ENCODE peak calls at places on chromosome 10, in ten cellular contexts. N is trophoblast cell, R is GM23248, D is PC-3, X is MM.1S, W is mesendoderm, T is SK-N-SH, O is fibroblast of lung, M is endothelial cell of umbilical vein, I is mammary epithelial cell. K is an unnamed sample.

GRCh38 chr10:131180941-131181855 is 130.3 kb downstream of the TCERG1L start:
- DNase-seq in T (no peak), M (no peak), D (no peak), I (no peak), W (peak; percentile 51), X (no peak), R (no peak), O (no peak), N (no peak), K (no peak)

GRCh38 chr10:31932838-31933237 is 4.2 kb upstream of the ARHGAP12 start:
- DNase-seq in I (peak; percentile 44), M (no peak), N (no peak), W (no peak), X (no peak), O (no peak), T (no peak), D (peak; percentile 44), R (peak; percentile 38), K (no peak)

GRCh38 chr10:127649642-127650041 is 87.3 kb upstream of the FOXI2 start:
- DNase-seq in X (no peak), D (peak; percentile 13), N (peak; percentile 23), T (peak; percentile 1), M (peak; percentile 4), R (peak; percentile 1), I (no peak), O (no peak), W (peak; percentile 78), K (no peak)

GRCh38 chr10:61628199-61628874 is 34.4 kb upstream of the CABCOCO1 start:
- DNase-seq in X (no peak), M (no peak), O (peak; percentile 81), T (no peak), D (peak; percentile 83), N (peak; percentile 94), W (no peak), I (peak; percentile 24), R (peak; percentile 68), K (peak; percentile 73)

GRCh38 chr10:118754556-118755423 is at the start of gene CACUL1:
- DNase-seq in X (peak; percentile 99), T (peak; percentile 100), W (peak; percentile 100), M (peak; percentile 100), O (peak; percentile 100), I (peak; percentile 99), N (peak; percentile 100), R (peak; percentile 100), D (peak; percentile 97), K (peak; percentile 99)

GRCh38 chr10:77639756-77640155 is 2.1 kb upstream of the KCNMA1 start:
- DNase-seq in D (no peak), M (no peak), R (no peak), W (no peak), X (no peak), T (no peak), I (no peak), O (no peak), N (no peak), K (no peak)

GRCh38 chr10:101237080-101237817 is 8.0 kb upstream of the LBX1 start:
- DNase-seq in N (no peak), I (no peak), D (no peak), W (peak; percentile 67), O (no peak), T (no peak), X (no peak), R (no peak), M (peak; percentile 35), K (peak; percentile 2)

GRCh38 chr10:118958984-118959916 is 70.3 kb upstream of the NANOS1 start:
- DNase-seq in M (no peak), I (peak; percentile 57), W (peak; percentile 74), D (peak; percentile 79), O (peak; percentile 80), X (no peak), N (peak; percentile 85), R (peak; percentile 70), T (no peak), K (peak; percentile 36)

GRCh38 chr10:3805791-3806381 is 20.9 kb upstream of the KLF6 start:
- DNase-seq in D (peak; percentile 77), W (peak; percentile 98), O (peak; percentile 75), X (peak; percentile 95), I (peak; percentile 90), M (peak; percentile 96), N (peak; percentile 96), R (peak; percentile 93), T (no peak), K (peak; percentile 83)

GRCh38 chr10:126092806-126093205 is 196.4 kb downstream of the FANK1 start:
- DNase-seq in I (no peak), X (no peak), D (peak; percentile 48), O (no peak), W (no peak), M (no peak), T (no peak), R (peak; percentile 57), N (peak; percentile 31), K (peak; percentile 90)

GRCh38 chr10:6163364-6164270 is 39.1 kb upstream of the PFKFB3 start:
- DNase-seq in M (peak; percentile 86), R (peak; percentile 97), T (peak; percentile 92), X (peak; percentile 94), N (peak; percentile 90), I (peak; percentile 81), O (peak; percentile 88), W (peak; percentile 87), D (peak; percentile 75), K (peak; percentile 66)

GRCh38 chr10:45001382-45002148 is 842 bp downstream of the ZNF22 start:
- DNase-seq in O (peak; percentile 75), I (peak; percentile 78), N (peak; percentile 57), X (peak; percentile 75), D (peak; percentile 84), T (peak; percentile 79), R (peak; percentile 82), M (peak; percentile 94), W (peak; percentile 69), K (peak; percentile 76)

GRCh38 chr10:98028168-98028770 is 2.2 kb downstream of the CRTAC1 start:
- DNase-seq in D (peak; percentile 25), X (peak; percentile 73), N (peak; percentile 45), T (peak; percentile 75), M (peak; percentile 37), I (no peak), R (peak; percentile 52), W (peak; percentile 89), O (peak; percentile 40), K (no peak)

GRCh38 chr10:24920907-24921881 is 31.2 kb downstream of the PRTFDC1 start:
- DNase-seq in N (peak; percentile 39), D (peak; percentile 73), W (peak; percentile 88), T (peak; percentile 4), O (peak; percentile 98), R (peak; percentile 98), M (peak; percentile 93), I (peak; percentile 86), X (no peak), K (peak; percentile 98)

GRCh38 chr10:71840177-71840711 is 10.8 kb downstream of the PSAP start:
- DNase-seq in N (peak; percentile 100), R (peak; percentile 91), X (no peak), D (peak; percentile 24), I (peak; percentile 88), M (peak; percentile 63), T (peak; percentile 81), O (peak; percentile 91), W (peak; percentile 99), K (peak; percentile 98)

GRCh38 chr10:122530177-122530576 is 30.4 kb upstream of the DMBT1 start:
- DNase-seq in D (no peak), N (no peak), R (no peak), W (no peak), I (no peak), X (no peak), M (peak; percentile 85), T (no peak), O (no peak), K (no peak)

GRCh38 chr10:127228195-127228785 is 31.9 kb upstream of the INSYN2A start:
- DNase-seq in W (peak; percentile 7), N (no peak), M (no peak), X (no peak), T (no peak), I (no peak), O (peak; percentile 14), D (no peak), R (peak; percentile 62), K (no peak)

GRCh38 chr10:114615600-114616007 is 42.5 kb downstream of the ABLIM1 start:
- DNase-seq in M (no peak), W (no peak), I (peak; percentile 67), O (no peak), X (peak; percentile 88), R (no peak), D (no peak), N (no peak), T (no peak), K (no peak)

DNA sequence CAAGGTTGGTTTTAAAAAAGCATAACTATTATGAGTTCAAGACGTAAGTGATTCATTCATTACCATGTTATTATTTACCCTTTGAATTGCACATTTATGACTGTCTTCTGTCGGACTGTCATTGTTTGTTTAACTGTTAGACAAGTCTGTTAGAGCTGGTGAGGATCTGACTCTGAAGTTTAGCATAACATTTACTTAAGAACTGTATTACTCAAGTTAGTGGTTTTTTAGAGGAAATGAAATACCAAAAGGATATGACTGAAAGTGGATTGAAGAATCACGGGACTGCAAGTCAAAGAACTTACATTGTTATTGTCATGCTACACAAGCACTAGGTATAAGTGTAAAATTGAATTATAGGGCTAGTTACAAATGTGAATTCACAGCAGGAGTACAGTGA is 2.2 kb downstream of the CSGALNACT2 start:
- DNase-seq in T (no peak), I (peak; percentile 92), W (no peak), M (peak; percentile 88), N (peak; percentile 33), X (peak; percentile 69), R (peak; percentile 89), D (peak; percentile 97), O (peak; percentile 89), K (peak; percentile 89)
- H3K9ac ChIP-seq in T (no peak overlapping the region), I (no peak overlapping the region), W (no peak overlapping the region), M (no peak overlapping the region), N (no peak overlapping the region), X (peak overlapping the region; percentile 26), R (no peak overlapping the region), D (no peak overlapping the region), O (no peak overlapping the region), K (no peak overlapping the region)

GRCh38 chr10:1050555-1050954 is 1.6 kb upstream of the IDI1 start:
- DNase-seq in M (no peak), I (peak; percentile 51), X (peak; percentile 80), D (peak; percentile 7), W (peak; percentile 73), R (peak; percentile 24), O (no peak), N (peak; percentile 51), T (no peak), K (no peak)
- H3K4me3 ChIP-seq in M (no peak overlapping the region), I (peak overlapping the region; percentile 92), X (peak overlapping the region; percentile 99), D (peak overlapping the region; percentile 93), W (no peak overlapping the region), R (peak overlapping the region; percentile 91), O (peak overlapping the region; percentile 88), N (peak overlapping the region; percentile 63), T (peak overlapping the region; percentile 92), K (peak overlapping the region; percentile 99)

GRCh38 chr10:70060389-70060788 is 7.7 kb downstream of the MACROH2A2 start:
- DNase-seq in T (no peak), I (no peak), N (no peak), X (no peak), M (no peak), D (no peak), W (no peak), R (no peak), O (no peak), K (no peak)
- H3K79me2 ChIP-seq in T (peaks cover 29% of the 10 kb centered on the region), I (peaks cover 13% of the 10 kb centered on the region), N (no peaks in the 10 kb centered on the region), X (no peaks in the 10 kb centered on the region), M (no peaks in the 10 kb centered on the region), D (peaks cover 26% of the 10 kb centered on the region), W (peaks cover 23% of the 10 kb centered on the region), R (no peaks in the 10 kb centered on the region), O (no peaks in the 10 kb centered on the region), K (peaks cover 21% of the 10 kb centered on the region)

DNA sequence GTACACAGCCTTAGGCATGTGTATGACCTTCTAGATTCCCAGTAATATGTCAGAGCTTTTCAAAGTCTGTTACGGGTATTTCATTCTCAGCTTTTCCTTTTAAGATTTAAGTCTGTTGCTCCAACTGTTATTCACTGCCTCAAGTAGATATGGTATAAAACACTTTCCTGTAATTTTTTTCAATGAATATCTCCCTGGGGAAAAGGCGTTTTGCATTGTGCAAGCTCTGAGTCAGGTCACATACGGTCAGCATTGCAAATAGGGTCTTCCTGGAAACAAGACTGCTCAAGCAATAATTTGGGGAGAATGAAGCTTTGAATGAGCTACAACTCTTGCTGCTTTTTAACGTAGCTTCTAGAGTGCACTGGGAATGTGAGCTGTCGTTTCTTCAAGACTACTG is 25.6 kb downstream of the SHOC2 start:
- DNase-seq in W (no peak), I (no peak), T (no peak), N (peak; percentile 15), M (peak; percentile 16), D (no peak), R (peak; percentile 71), O (peak; percentile 68), X (no peak), K (no peak)
- H3K9ac ChIP-seq in W (no peak overlapping the region), I (no peak overlapping the region), T (no peak overlapping the region), N (no peak overlapping the region), M (no peak overlapping the region), D (no peak overlapping the region), R (no peak overlapping the region), O (no peak overlapping the region), X (no peak overlapping the region), K (no peak overlapping the region)

K was measured in astrocyte.